ENCODE peak calls at places on chromosomes 7 and 10, in six cellular contexts. K, D, P, Y, C and I are unnamed samples. For H3K27me3 and H3K9me3, the result is how much of the 10 kb centered on the place peaks cover.

GRCh38 chr7:99076615-99077014 is 67.3 kb downstream of the SMURF1 start:
- DNase-seq in C (no peak), K (no peak), P (no peak), Y (peak), D (no peak), I (no peak)

GRCh38 chr10:131915484-131915883 is 14.7 kb downstream of the PPP2R2D start:
- DNase-seq in C (no peak), D (no peak), K (no peak), P (no peak), Y (no peak), I (no peak)

GRCh38 chr10:33289776-33290175 is 44.7 kb downstream of the NRP1 start:
- DNase-seq in C (no peak), P (no peak), D (no peak), Y (no peak), K (no peak), I (no peak)

GRCh38 chr7:80107278-80107677 is 27.4 kb upstream of the GNAI1 start:
- DNase-seq in Y (peak), C (no peak), K (no peak), D (no peak), P (no peak), I (no peak)

GRCh38 chr10:60604356-60604755 is 173.9 kb upstream of the CDK1 start:
- DNase-seq in C (no peak), D (no peak), K (no peak), Y (no peak), P (no peak), I (no peak)

GRCh38 chr7:30276203-30276900 is 8.0 kb upstream of the ZNRF2 start:
- DNase-seq in D (peak), Y (peak), P (no peak), K (no peak), C (no peak), I (no peak)

GRCh38 chr10:31320598-31321211 is 1.7 kb downstream of the ZEB1 start:
- DNase-seq in K (peak), D (peak), P (peak), Y (no peak), C (peak), I (peak)

GRCh38 chr10:52951819-52952218 is 179.2 kb upstream of the MBL2 start:
- DNase-seq in K (no peak), C (peak), D (no peak), Y (no peak), P (peak), I (peak)

GRCh38 chr10:3045471-3046209 is 21.7 kb upstream of the PFKP start:
- DNase-seq in D (peak), P (peak), C (peak), K (peak), Y (no peak), I (peak)

GRCh38 chr7:37947138-37947839 is 26.8 kb downstream of the EPDR1 start:
- DNase-seq in D (no peak), Y (no peak), K (no peak), C (no peak), P (no peak), I (no peak)

GRCh38 chr10:11689945-11690736 is 52.0 kb upstream of the ECHDC3 start:
- DNase-seq in P (peak), C (no peak), K (no peak), Y (no peak), D (no peak), I (no peak)

GRCh38 chr7:31340603-31341002 is at the start of gene NEUROD6:
- DNase-seq in P (no peak), C (no peak), K (no peak), Y (no peak), D (no peak), I (no peak)

GRCh38 chr7:71131256-71131752 is 640 bp upstream of the GALNT17 start:
- DNase-seq in K (peak), D (peak), C (peak), P (peak), Y (no peak), I (peak)

GRCh38 chr7:41624818-41625217 is 78.1 kb downstream of the INHBA start:
- DNase-seq in D (no peak), P (no peak), K (no peak), C (no peak), Y (no peak), I (no peak)

GRCh38 chr10:18312385-18313145 is 172.3 kb downstream of the CACNB2 start:
- DNase-seq in C (no peak), Y (peak), K (no peak), D (no peak), P (no peak), I (no peak)

GRCh38 chr10:124072106-124072505 is 21.3 kb downstream of the CHST15 start:
- DNase-seq in D (no peak), P (no peak), C (no peak), K (no peak), Y (no peak), I (no peak)

GRCh38 chr10:22341190-22341935 is 3.9 kb upstream of the SPAG6 start:
- DNase-seq in K (no peak), P (no peak), D (no peak), Y (no peak), C (peak), I (no peak)

GRCh38 chr7:67618569-67619543 is 622.2 kb downstream of the TYW1 start:
- DNase-seq in D (no peak), K (no peak), P (no peak), C (peak), Y (no peak), I (peak)

GRCh38 chr7:151408839-151409554 is 841 bp downstream of the WDR86 start:
- DNase-seq in D (no peak), K (no peak), Y (peak), P (no peak), C (no peak), I (no peak)

GRCh38 chr7:73847941-73848723 is 5.8 kb upstream of the METTL27 start:
- DNase-seq in D (no peak), P (no peak), K (no peak), C (no peak), Y (no peak), I (no peak)

GRCh38 chr7:157271315-157271990 is 65.4 kb upstream of the DNAJB6 start:
- DNase-seq in K (no peak), C (no peak), P (no peak), Y (no peak), D (no peak), I (no peak)

GRCh38 chr7:78792624-78793023 is 660.8 kb downstream of the MAGI2 start:
- DNase-seq in C (no peak), Y (no peak), D (no peak), P (no peak), K (no peak), I (no peak)

GRCh38 chr7:47374538-47374937 is 207.4 kb downstream of the TNS3 start:
- DNase-seq in P (no peak), Y (no peak), C (no peak), K (no peak), D (no peak), I (no peak)

GRCh38 chr7:155458317-155459132 is 596 bp downstream of the EN2 start:
- DNase-seq in C (no peak), Y (no peak), D (no peak), K (no peak), P (no peak), I (no peak)

GRCh38 chr7:34070486-34071323 is 165.4 kb downstream of the BMPER start:
- DNase-seq in K (no peak), P (no peak), D (no peak), Y (no peak), C (no peak), I (no peak)

GRCh38 chr7:27194002-27194352 is 5.9 kb downstream of the HOXA13 start:
- DNase-seq in D (no peak), Y (no peak), P (no peak), K (no peak), C (no peak), I (no peak)
- H3K27me3 ChIP-seq in D (under half), Y (half or more), P (under half), K (under half), C (half or more), I (half or more)

GRCh38 chr10:27454837-27455236 is 49.3 kb upstream of the RAB18 start:
- DNase-seq in C (no peak), K (no peak), P (no peak), D (no peak), Y (no peak), I (no peak)
- H3K9me3 ChIP-seq in C (under half), K (under half), P (under half), D (under half), Y (under half), I (under half)

DNA sequence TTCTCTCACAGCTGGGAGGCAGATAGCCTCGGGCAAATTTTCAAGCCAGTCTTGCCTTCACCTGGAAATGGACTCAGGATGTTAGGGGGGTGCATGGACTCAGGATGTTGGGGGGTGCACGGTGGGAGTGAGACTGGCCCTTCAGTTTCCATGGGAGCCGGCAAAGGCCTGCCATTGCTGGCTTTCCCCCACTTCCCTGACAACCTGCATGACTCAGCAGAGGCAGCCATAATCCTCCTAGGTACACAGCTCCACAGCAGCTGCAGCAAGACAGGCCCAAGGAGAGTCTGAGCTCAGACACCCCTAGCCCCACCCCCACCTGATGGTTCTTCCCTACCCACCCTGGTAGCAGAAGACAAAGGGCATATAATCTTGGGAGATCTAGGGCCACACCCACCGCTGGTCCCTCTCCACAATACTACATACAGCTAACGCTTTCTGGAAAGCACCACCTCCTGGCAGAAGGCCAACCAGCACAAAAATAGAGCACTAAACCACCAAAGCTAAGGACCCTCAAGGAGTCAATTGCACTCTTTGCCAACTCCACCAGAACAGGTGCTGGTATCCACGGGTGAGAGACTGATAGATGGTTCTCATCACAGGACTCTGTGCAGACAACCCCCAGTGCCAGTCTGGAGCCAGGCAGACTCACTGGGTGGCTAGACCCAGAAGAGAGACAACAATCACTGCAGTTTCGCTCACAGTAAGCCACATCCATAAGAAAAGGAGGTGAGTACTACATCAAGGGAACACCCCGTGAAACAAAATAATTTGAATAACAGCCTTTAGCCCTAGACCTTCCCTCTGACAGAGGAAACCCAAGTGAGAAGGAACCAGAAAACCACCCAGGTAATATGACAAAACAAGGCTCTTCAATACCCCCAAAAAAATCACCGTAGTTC is 18.3 kb downstream of the C7orf25 start:
- DNase-seq in C (no peak), K (no peak), P (no peak), Y (no peak), D (no peak), I (no peak)
- H3K4me3 ChIP-seq in C (no peak), K (no peak), P (no peak), Y (no peak), D (no peak), I (no peak)

GRCh38 chr10:49152663-49153062 is 18.8 kb upstream of the FAM170B start:
- DNase-seq in C (no peak), Y (no peak), D (no peak), K (no peak), P (no peak), I (no peak)

GRCh38 chr10:49152037-49152436 is 18.2 kb upstream of the FAM170B start:
- DNase-seq in K (no peak), P (no peak), D (no peak), C (no peak), Y (no peak), I (no peak)

GRCh38 chr10:49151481-49151880 is 17.7 kb upstream of the FAM170B start:
- DNase-seq in C (no peak), P (no peak), D (no peak), Y (no peak), K (no peak), I (no peak)

GRCh38 chr10:49149881-49150280 is 16.1 kb upstream of the FAM170B start:
- DNase-seq in K (no peak), P (no peak), D (no peak), Y (no peak), C (no peak), I (no peak)

GRCh38 chr10:49151025-49151445 is 17.2 kb upstream of the FAM170B start:
- DNase-seq in Y (no peak), D (no peak), P (no peak), K (no peak), C (no peak), I (no peak)
- H3K27me3 ChIP-seq in Y (under half), D (under half), P (under half), K (under half), C (under half), I (under half)

GRCh38 chr7:158391141-158391540 is 196.5 kb downstream of the PTPRN2 start:
- DNase-seq in K (no peak), C (no peak), Y (no peak), D (no peak), P (no peak), I (no peak)
- H3K9me3 ChIP-seq in K (under half), C (under half), Y (under half), D (under half), P (under half), I (under half)